ENCODE peak calls at places on chromosomes 2 and 18, in nine cellular contexts. P is naive thymus-derived CD4-positive, alpha-beta T cell; Q is right cardiac atrium; V is fibroblast of lung; A is CD8-positive, alpha-beta T cell; B is caudate nucleus; N is prostate gland; R is GM23338; L is CD4-positive, alpha-beta T cell. K is an unnamed sample.
A peak's percentile ranks its signal among the peaks of the same experiment; 100 is the strongest.

GRCh38 chr2:55138546-55139288 is 88.5 kb upstream of the RTN4 start:
- DNase-seq in L (no peak), V (no peak), N (no peak), A (no peak), B (peak; percentile 75), R (no peak), Q (no peak), P (no peak), K (no peak)

GRCh38 chr2:240396623-240397541 is 38.6 kb upstream of the GPC1 start:
- DNase-seq in Q (no peak), B (no peak), R (no peak), A (no peak), L (no peak), P (no peak), N (no peak), V (no peak), K (no peak)

GRCh38 chr18:62436636-62437519 is 85.9 kb upstream of the ZCCHC2 start:
- DNase-seq in V (peak; percentile 45), L (no peak), R (no peak), A (no peak), P (no peak), Q (peak; percentile 94), B (no peak), N (peak; percentile 70), K (peak; percentile 80)

GRCh38 chr18:56139792-56140254 is 498.6 kb downstream of the TXNL1 start:
- DNase-seq in N (no peak), B (peak; percentile 12), Q (peak; percentile 88), A (no peak), R (no peak), L (no peak), V (peak; percentile 96), P (no peak), K (no peak)

GRCh38 chr2:24471662-24472061 is 19.4 kb upstream of the NCOA1 start:
- DNase-seq in R (peak; percentile 30), L (no peak), A (no peak), Q (no peak), P (peak; percentile 20), N (no peak), B (no peak), V (no peak), K (no peak)

GRCh38 chr2:119756837-119757236 is 2.9 kb upstream of the PTPN4 start:
- DNase-seq in R (no peak), Q (peak; percentile 85), N (no peak), V (peak; percentile 94), L (no peak), P (no peak), A (no peak), B (no peak), K (peak; percentile 67)

GRCh38 chr2:230942920-230943896 is 18.2 kb upstream of the GPR55 start:
- DNase-seq in B (no peak), P (no peak), A (no peak), L (no peak), R (no peak), Q (peak; percentile 76), V (peak; percentile 5), N (no peak), K (no peak)

GRCh38 chr2:29314816-29315571 is 199.8 kb downstream of the CLIP4 start:
- DNase-seq in N (peak; percentile 39), L (peak; percentile 39), R (peak; percentile 15), P (peak; percentile 45), B (peak; percentile 77), Q (peak; percentile 56), A (peak; percentile 12), V (peak; percentile 74), K (no peak)

GRCh38 chr2:55026202-55026601 is 24.0 kb downstream of the RTN4 start:
- DNase-seq in Q (no peak), B (no peak), V (no peak), L (no peak), N (no peak), R (no peak), P (no peak), A (no peak), K (no peak)

GRCh38 chr2:168246483-168247340 is 683 bp downstream of the STK39 start:
- DNase-seq in N (peak; percentile 74), L (peak; percentile 79), A (peak; percentile 58), V (peak; percentile 74), B (peak; percentile 81), Q (peak; percentile 88), R (peak; percentile 78), P (peak; percentile 80), K (peak; percentile 36)

GRCh38 chr2:14516844-14517243 is 115.7 kb upstream of the LRATD1 start:
- DNase-seq in R (no peak), V (peak; percentile 96), A (no peak), Q (no peak), P (no peak), B (no peak), N (no peak), L (no peak), K (no peak)

GRCh38 chr2:127768775-127769479 is 42.0 kb downstream of the WDR33 start:
- DNase-seq in B (no peak), L (no peak), P (no peak), N (no peak), A (no peak), V (peak; percentile 23), Q (no peak), R (no peak), K (no peak)

GRCh38 chr2:208319403-208319802 is 53.3 kb downstream of the PIKFYVE start:
- DNase-seq in A (no peak), P (no peak), N (no peak), R (no peak), Q (no peak), B (no peak), L (no peak), V (peak; percentile 49), K (no peak)

GRCh38 chr18:78601923-78602322 is 377.7 kb upstream of the SALL3 start:
- DNase-seq in B (no peak), A (no peak), L (no peak), R (no peak), Q (no peak), P (no peak), V (no peak), N (no peak), K (no peak)

GRCh38 chr2:232505805-232506360 is 14.3 kb upstream of the PRSS56 start:
- DNase-seq in P (no peak), L (no peak), B (no peak), Q (peak; percentile 9), R (no peak), V (no peak), N (no peak), A (no peak), K (no peak)

GRCh38 chr2:195662138-195662537 is 5.1 kb downstream of the SLC39A10 start:
- DNase-seq in L (no peak), N (no peak), A (no peak), V (no peak), P (no peak), B (no peak), R (no peak), Q (no peak), K (no peak)

GRCh38 chr2:241108271-241109209 is 6.5 kb upstream of the MTERF4 start:
- DNase-seq in L (peak; percentile 41), N (no peak), R (no peak), A (no peak), P (peak; percentile 73), Q (peak; percentile 60), V (no peak), B (no peak), K (no peak)

GRCh38 chr2:120133572-120134244 is 89.5 kb downstream of the TMEM185B start:
- DNase-seq in N (no peak), B (no peak), A (no peak), L (no peak), P (no peak), Q (no peak), R (no peak), V (no peak), K (no peak)

GRCh38 chr18:57846258-57846657 is 43.1 kb upstream of the ATP8B1 start:
- DNase-seq in A (no peak), N (no peak), R (no peak), P (no peak), Q (no peak), B (no peak), L (no peak), V (peak; percentile 92), K (no peak)

GRCh38 chr18:6058941-6059340 is 163.6 kb upstream of the TMEM200C start:
- DNase-seq in B (peak; percentile 21), Q (peak; percentile 70), V (peak; percentile 91), N (no peak), A (no peak), L (no peak), P (no peak), R (peak; percentile 27), K (no peak)

GRCh38 chr2:203822240-203822639 is 45.3 kb upstream of the CTLA4 start:
- DNase-seq in R (no peak), A (no peak), L (no peak), V (no peak), P (no peak), Q (no peak), N (no peak), B (no peak), K (no peak)

GRCh38 chr2:127901339-127902072 is 15.8 kb upstream of the AMMECR1L start:
- DNase-seq in B (no peak), Q (peak; percentile 95), A (no peak), L (no peak), R (no peak), P (no peak), N (no peak), V (no peak), K (peak; percentile 13)

DNA sequence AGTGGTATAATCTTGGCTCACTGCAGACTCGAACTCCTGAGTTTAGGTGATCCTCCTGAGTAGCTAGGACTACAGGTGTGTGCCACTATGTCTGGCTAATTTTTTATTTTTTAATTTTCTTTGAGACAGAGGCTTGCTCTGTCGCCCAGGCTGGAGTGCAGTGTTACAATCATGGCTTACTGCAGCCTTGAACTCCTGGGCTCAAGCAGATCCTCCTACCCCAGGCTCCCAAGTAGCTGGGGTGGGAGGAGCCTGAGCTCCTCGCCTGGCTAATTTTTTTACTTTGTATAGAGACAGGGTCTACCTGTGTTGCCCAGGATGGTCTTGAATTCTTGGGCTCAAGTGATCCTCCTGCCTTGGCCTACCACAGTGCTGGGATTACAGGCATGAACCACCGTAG is 62.5 kb downstream of the BABAM2 start:
- DNase-seq in V (no peak), Q (no peak), A (no peak), P (no peak), L (no peak), R (no peak), B (no peak), N (no peak), K (no peak)
- H3K27ac ChIP-seq in V (no peak overlapping the region), Q (no peak overlapping the region), A (no peak overlapping the region), P (no peak overlapping the region), L (no peak overlapping the region), R (no peak overlapping the region), B (no peak overlapping the region), N (no peak overlapping the region), K (no peak overlapping the region)

GRCh38 chr2:207173651-207174050 is 7.9 kb upstream of the KLF7 start:
- DNase-seq in A (no peak), N (no peak), B (no peak), V (no peak), R (no peak), Q (no peak), P (no peak), L (no peak), K (no peak)
- H3K27ac ChIP-seq in A (no peak overlapping the region), N (no peak overlapping the region), B (no peak overlapping the region), V (no peak overlapping the region), R (no peak overlapping the region), Q (no peak overlapping the region), P (no peak overlapping the region), L (no peak overlapping the region), K (no peak overlapping the region)

GRCh38 chr18:32328379-32328778 is 138.5 kb downstream of the MEP1B start:
- DNase-seq in L (no peak), N (no peak), V (peak; percentile 84), P (no peak), R (no peak), A (no peak), Q (no peak), B (no peak), K (no peak)
- H3K27ac ChIP-seq in L (no peak overlapping the region), N (no peak overlapping the region), V (no peak overlapping the region), P (no peak overlapping the region), R (no peak overlapping the region), A (no peak overlapping the region), Q (no peak overlapping the region), B (no peak overlapping the region), K (no peak overlapping the region)

GRCh38 chr2:98032086-98032485 is 36.3 kb upstream of the TMEM131 start:
- DNase-seq in V (no peak), P (no peak), Q (no peak), N (no peak), R (no peak), B (no peak), L (no peak), A (no peak), K (no peak)
- H3K27ac ChIP-seq in V (no peak overlapping the region), P (no peak overlapping the region), Q (no peak overlapping the region), N (no peak overlapping the region), R (no peak overlapping the region), B (no peak overlapping the region), L (no peak overlapping the region), A (no peak overlapping the region), K (no peak overlapping the region)

K was measured in tibial nerve.